ENCODE peak calls at places on chromosomes 1 and 21, in seven cellular contexts. One of them, this sample, is unnamed.
A peak's percentile ranks its signal among the peaks of the same experiment; 100 is the strongest.

GRCh38 chr1:198155253-198155652 is 1.5 kb upstream of the NEK7 start:
- DNase-seq in lung: no peak
- DNase-seq in right lobe of liver: no peak
- DNase-seq in ovary: no peak
- DNase-seq in heart left ventricle: no peak
- DNase-seq in kidney epithelial cell: no peak
- DNase-seq in PC-3: peak; percentile 84
- DNase-seq in this sample: peak; percentile 60

GRCh38 chr1:15866696-15867687 is 19.5 kb downstream of the SPEN start:
- DNase-seq in lung: no peak
- DNase-seq in right lobe of liver: no peak
- DNase-seq in ovary: no peak
- DNase-seq in heart left ventricle: no peak
- DNase-seq in kidney epithelial cell: no peak
- DNase-seq in PC-3: no peak
- DNase-seq in this sample: peak; percentile 57

GRCh38 chr1:36583080-36583479 is 100.4 kb upstream of the CSF3R start:
- DNase-seq in lung: no peak
- DNase-seq in right lobe of liver: no peak
- DNase-seq in ovary: no peak
- DNase-seq in heart left ventricle: no peak
- DNase-seq in kidney epithelial cell: no peak
- DNase-seq in PC-3: no peak
- DNase-seq in this sample: no peak

GRCh38 chr1:5901841-5902240 is 90.4 kb downstream of the NPHP4 start:
- DNase-seq in lung: no peak
- DNase-seq in right lobe of liver: no peak
- DNase-seq in ovary: no peak
- DNase-seq in heart left ventricle: no peak
- DNase-seq in kidney epithelial cell: no peak
- DNase-seq in PC-3: no peak
- DNase-seq in this sample: no peak

GRCh38 chr1:37477946-37478345 is 3.6 kb downstream of the ZC3H12A start:
- DNase-seq in lung: no peak
- DNase-seq in right lobe of liver: peak; percentile 46
- DNase-seq in ovary: peak; percentile 35
- DNase-seq in heart left ventricle: no peak
- DNase-seq in kidney epithelial cell: no peak
- DNase-seq in PC-3: peak; percentile 26
- DNase-seq in this sample: no peak

GRCh38 chr1:118866330-118866729 is 121.8 kb downstream of the TBX15 start:
- DNase-seq in lung: no peak
- DNase-seq in right lobe of liver: no peak
- DNase-seq in ovary: no peak
- DNase-seq in heart left ventricle: no peak
- DNase-seq in kidney epithelial cell: no peak
- DNase-seq in PC-3: no peak
- DNase-seq in this sample: no peak

GRCh38 chr1:99557556-99558256 is 88.2 kb upstream of the PALMD start:
- DNase-seq in lung: no peak
- DNase-seq in right lobe of liver: no peak
- DNase-seq in ovary: no peak
- DNase-seq in heart left ventricle: no peak
- DNase-seq in kidney epithelial cell: peak; percentile 63
- DNase-seq in PC-3: peak; percentile 86
- DNase-seq in this sample: peak; percentile 91

GRCh38 chr1:93749894-93750301 is 68.3 kb upstream of the BCAR3 start:
- DNase-seq in lung: peak; percentile 66
- DNase-seq in right lobe of liver: no peak
- DNase-seq in ovary: no peak
- DNase-seq in heart left ventricle: no peak
- DNase-seq in kidney epithelial cell: no peak
- DNase-seq in PC-3: peak; percentile 66
- DNase-seq in this sample: no peak

GRCh38 chr1:67211589-67212563 is 45.6 kb downstream of the IL23R start:
- DNase-seq in lung: no peak
- DNase-seq in right lobe of liver: no peak
- DNase-seq in ovary: no peak
- DNase-seq in heart left ventricle: no peak
- DNase-seq in kidney epithelial cell: no peak
- DNase-seq in PC-3: peak; percentile 62
- DNase-seq in this sample: peak; percentile 57

GRCh38 chr1:87632232-87632631 is 303.6 kb downstream of the LMO4 start:
- DNase-seq in lung: no peak
- DNase-seq in right lobe of liver: no peak
- DNase-seq in ovary: no peak
- DNase-seq in heart left ventricle: no peak
- DNase-seq in kidney epithelial cell: no peak
- DNase-seq in PC-3: peak; percentile 10
- DNase-seq in this sample: no peak

GRCh38 chr21:34884346-34884929 is 164.7 kb downstream of the RUNX1 start:
- DNase-seq in lung: no peak
- DNase-seq in right lobe of liver: no peak
- DNase-seq in ovary: no peak
- DNase-seq in heart left ventricle: no peak
- DNase-seq in kidney epithelial cell: no peak
- DNase-seq in PC-3: peak; percentile 38
- DNase-seq in this sample: peak; percentile 27

GRCh38 chr1:21292991-21293536 is 2.8 kb upstream of the ECE1 start:
- DNase-seq in lung: no peak
- DNase-seq in right lobe of liver: no peak
- DNase-seq in ovary: no peak
- DNase-seq in heart left ventricle: peak; percentile 62
- DNase-seq in kidney epithelial cell: no peak
- DNase-seq in PC-3: no peak
- DNase-seq in this sample: no peak

GRCh38 chr1:160662888-160663287 is 16.0 kb upstream of the SLAMF1 start:
- DNase-seq in lung: no peak
- DNase-seq in right lobe of liver: no peak
- DNase-seq in ovary: no peak
- DNase-seq in heart left ventricle: no peak
- DNase-seq in kidney epithelial cell: no peak
- DNase-seq in PC-3: no peak
- DNase-seq in this sample: no peak

GRCh38 chr1:53614231-53615021 is 124.5 kb downstream of the GLIS1 start:
- DNase-seq in lung: no peak
- DNase-seq in right lobe of liver: peak; percentile 36
- DNase-seq in ovary: no peak
- DNase-seq in heart left ventricle: no peak
- DNase-seq in kidney epithelial cell: no peak
- DNase-seq in PC-3: no peak
- DNase-seq in this sample: no peak

GRCh38 chr1:226548281-226549093 is at the start of gene STUM:
- DNase-seq in lung: no peak
- DNase-seq in right lobe of liver: no peak
- DNase-seq in ovary: peak; percentile 54
- DNase-seq in heart left ventricle: peak; percentile 47
- DNase-seq in kidney epithelial cell: no peak
- DNase-seq in PC-3: peak; percentile 47
- DNase-seq in this sample: peak; percentile 67

GRCh38 chr1:110524311-110525249 is 5.6 kb upstream of the KCNA10 start:
- DNase-seq in lung: no peak
- DNase-seq in right lobe of liver: no peak
- DNase-seq in ovary: peak; percentile 21
- DNase-seq in heart left ventricle: no peak
- DNase-seq in kidney epithelial cell: peak; percentile 2
- DNase-seq in PC-3: peak; percentile 52
- DNase-seq in this sample: peak; percentile 17

GRCh38 chr1:218658899-218659298 is 313.8 kb downstream of the TGFB2 start:
- DNase-seq in lung: no peak
- DNase-seq in right lobe of liver: no peak
- DNase-seq in ovary: no peak
- DNase-seq in heart left ventricle: no peak
- DNase-seq in kidney epithelial cell: peak; percentile 96
- DNase-seq in PC-3: peak; percentile 95
- DNase-seq in this sample: peak; percentile 51

GRCh38 chr1:102970496-102971078 is 137.7 kb downstream of the COL11A1 start:
- DNase-seq in lung: no peak
- DNase-seq in right lobe of liver: no peak
- DNase-seq in ovary: no peak
- DNase-seq in heart left ventricle: no peak
- DNase-seq in kidney epithelial cell: peak; percentile 29
- DNase-seq in PC-3: peak; percentile 80
- DNase-seq in this sample: peak; percentile 35
- TF ChIP-seq CTCF in lung: no peak
- TF ChIP-seq CTCF in right lobe of liver: peak; percentile 61
- TF ChIP-seq CTCF in ovary: no peak
- TF ChIP-seq CTCF in heart left ventricle: no peak
- TF ChIP-seq CTCF in kidney epithelial cell: peak; percentile 66
- TF ChIP-seq CTCF in PC-3: peak; percentile 82
- TF ChIP-seq CTCF in this sample: peak; percentile 62

DNA sequence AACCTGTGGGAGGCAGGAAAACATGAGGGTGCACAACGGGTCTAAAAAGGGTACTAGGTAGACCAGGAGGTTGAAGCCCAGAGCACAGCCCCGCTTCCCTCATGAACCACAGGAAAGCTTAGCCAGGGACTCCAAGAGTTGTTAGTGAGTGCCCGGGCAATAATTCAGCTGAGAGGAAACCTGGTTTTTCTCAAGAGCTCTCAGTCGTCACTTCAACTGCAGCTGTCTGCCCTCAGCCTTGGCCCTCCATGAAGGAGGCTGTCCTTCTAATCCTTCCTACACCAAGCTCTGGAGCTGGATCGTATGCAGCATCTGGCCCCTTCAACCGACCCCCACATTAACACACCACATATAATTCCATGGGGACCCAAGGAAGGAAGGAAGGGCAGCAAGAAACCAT is 77.0 kb upstream of the BACE2 start:
- DNase-seq in lung: no peak
- DNase-seq in right lobe of liver: no peak
- DNase-seq in ovary: no peak
- DNase-seq in heart left ventricle: no peak
- DNase-seq in kidney epithelial cell: no peak
- DNase-seq in PC-3: no peak
- DNase-seq in this sample: no peak
- H3K4me3 ChIP-seq in lung: no peak overlapping the region
- H3K4me3 ChIP-seq in right lobe of liver: no peak overlapping the region
- H3K4me3 ChIP-seq in ovary: no peak overlapping the region
- H3K4me3 ChIP-seq in heart left ventricle: no peak overlapping the region
- H3K4me3 ChIP-seq in kidney epithelial cell: no peak overlapping the region
- H3K4me3 ChIP-seq in PC-3: no peak overlapping the region
- H3K4me3 ChIP-seq in this sample: no peak overlapping the region

GRCh38 chr1:154772611-154773515 is 97.2 kb downstream of the KCNN3 start:
- DNase-seq in lung: no peak
- DNase-seq in right lobe of liver: no peak
- DNase-seq in ovary: no peak
- DNase-seq in heart left ventricle: no peak
- DNase-seq in kidney epithelial cell: no peak
- DNase-seq in PC-3: no peak
- DNase-seq in this sample: no peak
- TF ChIP-seq CTCF in lung: no peak
- TF ChIP-seq CTCF in right lobe of liver: no peak
- TF ChIP-seq CTCF in ovary: no peak
- TF ChIP-seq CTCF in heart left ventricle: peak; percentile 7
- TF ChIP-seq CTCF in kidney epithelial cell: no peak
- TF ChIP-seq CTCF in PC-3: no peak
- TF ChIP-seq CTCF in this sample: no peak

DNA sequence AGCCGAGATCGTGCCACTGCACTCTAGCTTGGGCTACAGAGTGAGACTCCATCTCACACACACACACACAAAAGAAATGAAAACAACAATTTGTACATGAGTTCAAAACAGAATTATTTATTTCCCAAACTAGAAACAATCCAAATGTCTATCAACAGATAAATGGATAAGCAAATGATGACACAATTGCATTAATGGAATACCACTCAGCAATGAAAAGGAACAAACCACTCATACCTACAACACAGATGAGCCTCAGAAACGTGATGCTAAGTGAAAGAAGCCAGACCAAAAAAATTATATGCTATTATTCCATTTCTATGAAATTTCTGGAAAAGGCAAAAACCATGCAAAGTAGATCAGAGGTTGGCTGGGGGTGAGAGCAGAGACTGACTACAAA is 2.0 kb upstream of the PGD start:
- DNase-seq in lung: no peak
- DNase-seq in right lobe of liver: no peak
- DNase-seq in ovary: no peak
- DNase-seq in heart left ventricle: no peak
- DNase-seq in kidney epithelial cell: no peak
- DNase-seq in PC-3: no peak
- DNase-seq in this sample: no peak
- H3K4me3 ChIP-seq in lung: no peak overlapping the region
- H3K4me3 ChIP-seq in right lobe of liver: no peak overlapping the region
- H3K4me3 ChIP-seq in ovary: no peak overlapping the region
- H3K4me3 ChIP-seq in heart left ventricle: no peak overlapping the region
- H3K4me3 ChIP-seq in kidney epithelial cell: no peak overlapping the region
- H3K4me3 ChIP-seq in PC-3: no peak overlapping the region
- H3K4me3 ChIP-seq in this sample: no peak overlapping the region

GRCh38 chr1:202237052-202237451 is 43.5 kb downstream of the LGR6 start:
- DNase-seq in lung: no peak
- DNase-seq in right lobe of liver: peak; percentile 44
- DNase-seq in ovary: peak; percentile 24
- DNase-seq in heart left ventricle: peak; percentile 52
- DNase-seq in kidney epithelial cell: no peak
- DNase-seq in PC-3: peak; percentile 39
- DNase-seq in this sample: peak; percentile 13
- TF ChIP-seq CTCF in lung: no peak
- TF ChIP-seq CTCF in right lobe of liver: peak; percentile 41
- TF ChIP-seq CTCF in ovary: no peak
- TF ChIP-seq CTCF in heart left ventricle: no peak
- TF ChIP-seq CTCF in kidney epithelial cell: peak; percentile 71
- TF ChIP-seq CTCF in PC-3: peak; percentile 51
- TF ChIP-seq CTCF in this sample: peak; percentile 37

DNA sequence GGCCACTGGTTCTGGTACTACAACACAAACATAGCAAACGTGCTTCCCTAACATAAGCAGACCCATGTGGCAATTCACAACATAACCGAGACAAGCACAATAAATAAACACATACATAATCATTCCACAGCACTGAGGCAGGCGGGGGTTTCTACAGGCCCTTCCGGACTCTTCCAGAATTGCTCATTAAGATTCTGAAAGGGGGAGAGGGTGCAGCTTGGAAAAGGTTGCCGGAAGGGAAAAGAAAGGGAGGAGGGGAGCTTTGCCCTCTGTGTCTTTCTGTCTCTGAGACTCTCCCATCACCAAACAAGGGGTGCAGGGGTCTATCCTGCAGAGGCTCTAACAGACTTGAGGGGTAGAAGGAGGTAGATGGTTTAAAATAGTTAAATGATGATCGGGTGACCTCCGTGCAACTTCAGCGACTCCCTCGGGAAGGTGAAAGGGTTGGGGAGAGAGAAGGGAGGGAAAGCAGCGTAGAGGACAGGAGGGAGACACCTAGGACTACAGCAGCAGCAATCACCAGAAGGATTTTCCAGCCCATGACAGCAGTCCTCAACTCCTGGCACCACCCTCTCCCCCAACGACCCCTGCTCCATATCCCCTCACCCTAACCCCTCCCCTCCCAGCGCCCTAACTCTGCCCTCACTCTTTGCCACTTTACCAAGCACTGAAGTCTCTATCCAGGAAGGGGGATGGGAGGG is 365.4 kb upstream of the ESRRG start:
- DNase-seq in lung: no peak
- DNase-seq in right lobe of liver: no peak
- DNase-seq in ovary: no peak
- DNase-seq in heart left ventricle: no peak
- DNase-seq in kidney epithelial cell: no peak
- DNase-seq in PC-3: no peak
- DNase-seq in this sample: no peak
- H3K4me3 ChIP-seq in lung: no peak overlapping the region
- H3K4me3 ChIP-seq in right lobe of liver: no peak overlapping the region
- H3K4me3 ChIP-seq in ovary: no peak overlapping the region
- H3K4me3 ChIP-seq in heart left ventricle: peak overlapping the region; percentile 35
- H3K4me3 ChIP-seq in kidney epithelial cell: peak overlapping the region; percentile 55
- H3K4me3 ChIP-seq in PC-3: peak overlapping the region; percentile 84
- H3K4me3 ChIP-seq in this sample: no peak overlapping the region

GRCh38 chr1:204600968-204601367 is 84.6 kb downstream of the LRRN2 start:
- DNase-seq in lung: no peak
- DNase-seq in right lobe of liver: no peak
- DNase-seq in ovary: no peak
- DNase-seq in heart left ventricle: no peak
- DNase-seq in kidney epithelial cell: no peak
- DNase-seq in PC-3: no peak
- DNase-seq in this sample: no peak
- TF ChIP-seq CTCF in lung: no peak
- TF ChIP-seq CTCF in right lobe of liver: no peak
- TF ChIP-seq CTCF in ovary: no peak
- TF ChIP-seq CTCF in heart left ventricle: no peak
- TF ChIP-seq CTCF in kidney epithelial cell: peak; percentile 19
- TF ChIP-seq CTCF in PC-3: peak; percentile 48
- TF ChIP-seq CTCF in this sample: no peak

This sample was measured in foreskin fibroblast.